ENCODE peak calls at places on chromosomes 12 and 14, in eight cellular contexts. G is hippocampal formation; S is anterior cingulate cortex; I is activated T-cell treated with anti-CD3 and anti-CD28 coated beads, Interleukin-2, amount 50 U/mL, for 1 hour; P is kidney glomerular epithelial cell; H is T-cell; E is omental fat pad; W is renal cortical epithelial cell. Z is an unnamed sample.

GRCh38 chr14:104865631-104866441 is 768 bp downstream of the CEP170B start:
- DNase-seq in W (peak), S (no peak), I (peak), G (no peak), H (peak), P (peak), E (peak), Z (peak)

GRCh38 chr14:106419432-106419831 is 893.0 kb downstream of the TMEM121 start:
- DNase-seq in W (no peak), I (no peak), H (no peak), G (no peak), P (no peak), E (no peak), S (no peak), Z (no peak)

GRCh38 chr12:40286583-40286982 is 61.8 kb downstream of the LRRK2 start:
- DNase-seq in E (no peak), P (no peak), G (no peak), H (no peak), I (no peak), S (no peak), W (peak), Z (no peak)

GRCh38 chr12:4134833-4135597 is 138.5 kb upstream of the CCND2 start:
- DNase-seq in W (no peak), G (no peak), S (no peak), E (no peak), I (no peak), P (no peak), H (no peak), Z (no peak)

GRCh38 chr12:47370421-47370820 is 290.7 kb upstream of the AMIGO2 start:
- DNase-seq in G (no peak), E (no peak), S (no peak), W (no peak), H (no peak), P (no peak), I (no peak), Z (no peak)

GRCh38 chr12:116882742-116883141 is 1.5 kb upstream of the HRK start:
- DNase-seq in W (peak), I (no peak), G (no peak), H (no peak), S (no peak), P (no peak), E (no peak), Z (peak)

GRCh38 chr12:12823308-12823707 is 10.2 kb downstream of the DDX47 start:
- DNase-seq in H (no peak), W (peak), I (no peak), G (no peak), P (peak), S (no peak), E (no peak), Z (no peak)

GRCh38 chr12:106134294-106134949 is 4.3 kb downstream of the NUAK1 start:
- DNase-seq in W (no peak), E (no peak), G (no peak), P (no peak), H (no peak), S (no peak), I (no peak), Z (no peak)

GRCh38 chr12:122350444-122350843 is 72.0 kb downstream of the CLIP1 start:
- DNase-seq in W (no peak), E (no peak), G (peak), H (no peak), I (no peak), S (peak), P (no peak), Z (no peak)

GRCh38 chr14:88551094-88551870 is 3.5 kb downstream of the PTPN21 start:
- DNase-seq in P (peak), I (peak), W (peak), S (peak), E (no peak), G (peak), H (peak), Z (peak)

GRCh38 chr12:76143343-76144252 is 59.1 kb upstream of the NAP1L1 start:
- DNase-seq in E (no peak), I (no peak), H (no peak), W (no peak), S (no peak), P (no peak), G (no peak), Z (no peak)

GRCh38 chr12:99053599-99054362 is 408.7 kb downstream of the APAF1 start:
- DNase-seq in I (no peak), E (no peak), G (no peak), S (no peak), W (no peak), H (no peak), P (no peak), Z (no peak)

GRCh38 chr12:817941-818600 is 65.7 kb downstream of the WNK1 start:
- DNase-seq in W (peak), H (no peak), E (no peak), S (no peak), P (no peak), G (no peak), I (no peak), Z (no peak)

GRCh38 chr14:87380054-87380453 is 612.9 kb downstream of the GALC start:
- DNase-seq in W (no peak), G (no peak), P (no peak), S (no peak), E (no peak), H (no peak), I (no peak), Z (no peak)

GRCh38 chr12:11840350-11840749 is 190.9 kb downstream of the ETV6 start:
- DNase-seq in P (no peak), E (no peak), G (no peak), H (no peak), I (no peak), S (no peak), W (no peak), Z (peak)

GRCh38 chr12:59372971-59373370 is 222.9 kb upstream of the SLC16A7 start:
- DNase-seq in H (no peak), S (no peak), W (peak), G (peak), E (no peak), I (no peak), P (peak), Z (peak)

GRCh38 chr12:64419696-64420095 is 15.5 kb downstream of the XPOT start:
- DNase-seq in P (no peak), I (no peak), E (no peak), H (no peak), G (no peak), W (no peak), S (no peak), Z (no peak)

GRCh38 chr12:121805800-121806555 is 2.2 kb downstream of the SETD1B start:
- DNase-seq in E (no peak), H (peak), G (no peak), S (no peak), P (no peak), W (no peak), I (peak), Z (peak)

GRCh38 chr14:91021115-91021514 is 39.3 kb downstream of the RPS6KA5 start:
- DNase-seq in E (no peak), H (no peak), W (no peak), P (no peak), S (no peak), G (no peak), I (no peak), Z (no peak)

GRCh38 chr14:85731198-85731597 is 201.3 kb downstream of the FLRT2 start:
- DNase-seq in P (peak), G (no peak), I (no peak), H (no peak), W (no peak), E (no peak), S (no peak), Z (no peak)

GRCh38 chr12:104643921-104644669 is 187.3 kb downstream of the CHST11 start:
- DNase-seq in H (no peak), S (no peak), P (no peak), W (no peak), E (no peak), G (no peak), I (no peak), Z (peak)

GRCh38 chr12:22276846-22277245 is 57.7 kb downstream of the ST8SIA1 start:
- DNase-seq in P (no peak), G (no peak), S (no peak), W (no peak), I (no peak), H (no peak), E (no peak), Z (no peak)

GRCh38 chr14:101518611-101519048 is 42.7 kb upstream of the DIO3 start:
- DNase-seq in I (no peak), P (no peak), H (no peak), S (no peak), W (no peak), E (no peak), G (no peak), Z (no peak)

GRCh38 chr14:64035143-64035542 is 182.3 kb downstream of the SYNE2 start:
- DNase-seq in S (no peak), W (peak), E (no peak), G (no peak), H (no peak), I (no peak), P (no peak), Z (no peak)

GRCh38 chr12:127485528-127485927 is 781.4 kb upstream of the TMEM132C start:
- DNase-seq in S (no peak), W (peak), G (no peak), I (no peak), H (no peak), E (no peak), P (peak), Z (peak)

GRCh38 chr14:67464856-67465255 is 23.7 kb downstream of the TMEM229B start:
- DNase-seq in P (no peak), H (no peak), W (no peak), I (no peak), G (no peak), E (no peak), S (no peak), Z (no peak)

GRCh38 chr12:6606331-6607131 is 648 bp downstream of the CHD4 start:
- DNase-seq in I (peak), W (peak), S (no peak), G (peak), E (peak), P (peak), H (peak), Z (peak)

GRCh38 chr12:96326628-96327227 is 73.5 kb downstream of the CDK17 start:
- DNase-seq in W (no peak), H (no peak), E (no peak), S (no peak), I (no peak), G (no peak), P (no peak), Z (no peak)

GRCh38 chr12:34395056-34396005 is 373.0 kb downstream of the ALG10 start:
- DNase-seq in S (no peak), P (no peak), I (peak), G (no peak), H (no peak), E (peak), W (no peak), Z (no peak)

GRCh38 chr14:23306412-23307145 is at the start of gene BCL2L2:
- DNase-seq in I (no peak), S (peak), G (peak), H (no peak), W (peak), P (peak), E (peak), Z (peak)

GRCh38 chr12:93125126-93125525 is 196.0 kb upstream of the EEA1 start:
- DNase-seq in E (no peak), P (no peak), G (no peak), I (no peak), H (no peak), S (no peak), W (peak), Z (no peak)

GRCh38 chr12:121697093-121697698 is 15.4 kb upstream of the TMEM120B start:
- DNase-seq in P (peak), G (no peak), E (no peak), I (no peak), W (peak), S (no peak), H (no peak), Z (peak)

GRCh38 chr14:105474478-105475268 is at the start of gene CRIP2:
- DNase-seq in E (no peak), W (no peak), P (no peak), G (no peak), S (no peak), H (peak), I (peak), Z (peak)

GRCh38 chr12:7758346-7758745 is 6.7 kb upstream of the NANOGNB start:
- DNase-seq in S (no peak), I (no peak), W (no peak), G (no peak), H (no peak), E (no peak), P (no peak), Z (no peak)

GRCh38 chr12:121949643-121950397 is 31.4 kb downstream of the CFAP251 start:
- DNase-seq in P (no peak), E (no peak), I (no peak), S (no peak), G (no peak), H (no peak), W (peak), Z (no peak)

GRCh38 chr12:101027200-101027599 is 182.8 kb downstream of the SLC5A8 start:
- DNase-seq in W (no peak), H (no peak), G (no peak), E (no peak), I (no peak), P (no peak), S (no peak), Z (no peak)